ENCODE peak calls at places on chromosomes 2 and 18, in six cellular contexts. F is HTR-8/SVneo; A is T-helper 17 cell; Q is foreskin fibroblast; R is activated CD4-positive, alpha-beta T cell treated with anti-CD3 and anti-CD28 coated beads, Interleukin-2, amount 50 U/mL, for 1 hour; J is left ventricle myocardium inferior. M is an unnamed sample.
A peak's percentile ranks its signal among the peaks of the same experiment; 100 is the strongest.

GRCh38 chr18:48521723-48522122 is 17.1 kb upstream of the CTIF start:
- DNase-seq in F (no peak), A (no peak), Q (no peak), R (no peak), J (no peak), M (no peak)

GRCh38 chr2:174708713-174709112 is 55.6 kb downstream of the CHRNA1 start:
- DNase-seq in F (no peak), A (no peak), Q (no peak), R (no peak), J (no peak), M (no peak)

GRCh38 chr2:6343076-6343475 is 522.6 kb downstream of the CMPK2 start:
- DNase-seq in F (no peak), A (no peak), Q (no peak), R (no peak), J (no peak), M (no peak)

GRCh38 chr2:19799881-19800780 is 101.7 kb downstream of the TTC32 start:
- DNase-seq in F (no peak), A (no peak), Q (no peak), R (no peak), J (no peak), M (no peak)

GRCh38 chr2:219912530-219912929 is 285.1 kb downstream of the SLC4A3 start:
- DNase-seq in F (peak; percentile 20), A (no peak), Q (peak; percentile 7), R (no peak), J (no peak), M (no peak)

GRCh38 chr18:63363951-63364350 is 3.1 kb downstream of the KDSR start:
- DNase-seq in F (no peak), A (peak; percentile 45), Q (no peak), R (peak; percentile 20), J (no peak), M (no peak)

GRCh38 chr18:36406805-36407204 is 109.3 kb downstream of the FHOD3 start:
- DNase-seq in F (no peak), A (no peak), Q (no peak), R (no peak), J (no peak), M (no peak)

GRCh38 chr2:166411473-166412230 is 35.9 kb upstream of the SCN9A start:
- DNase-seq in F (no peak), A (no peak), Q (peak; percentile 29), R (no peak), J (no peak), M (no peak)

GRCh38 chr2:2836343-2837070 is 505.4 kb upstream of the MYT1L start:
- DNase-seq in F (no peak), A (no peak), Q (no peak), R (no peak), J (no peak), M (no peak)

GRCh38 chr2:210502997-210503621 is 26.6 kb upstream of the LANCL1 start:
- DNase-seq in F (peak; percentile 29), A (no peak), Q (peak; percentile 25), R (peak; percentile 2), J (peak; percentile 20), M (peak; percentile 9)

GRCh38 chr2:84071050-84071449 is 388.0 kb downstream of the SUCLG1 start:
- DNase-seq in F (no peak), A (no peak), Q (no peak), R (no peak), J (no peak), M (no peak)

GRCh38 chr2:94994063-94994913 is 31.2 kb upstream of the MAL start:
- DNase-seq in F (no peak), A (no peak), Q (no peak), R (no peak), J (no peak), M (no peak)

GRCh38 chr18:40413160-40413559 is 1541.9 kb upstream of the PIK3C3 start:
- DNase-seq in F (peak; percentile 2), A (no peak), Q (peak; percentile 43), R (no peak), J (no peak), M (no peak)

GRCh38 chr18:56660655-56661054 is 9.5 kb downstream of the WDR7 start:
- DNase-seq in F (no peak), A (no peak), Q (no peak), R (no peak), J (no peak), M (no peak)

M was measured in frontal cortex.